ENCODE peak calls at places on chromosomes 5 and 9, in four cellular contexts. N, B, R and T are unnamed samples.

GRCh38 chr9:22731786-22732185 is 285.2 kb downstream of the DMRTA1 start:
- DNase-seq in N (no peak), B (no peak), R (no peak), T (peak)

GRCh38 chr5:97427235-97427634 is 244.2 kb upstream of the RIOK2 start:
- DNase-seq in N (no peak), B (no peak), R (no peak), T (peak)

GRCh38 chr9:123356851-123357747 is 1.1 kb downstream of the CRB2 start:
- DNase-seq in N (no peak), B (no peak), R (no peak), T (peak)

GRCh38 chr9:123473226-123473625 is 117.2 kb downstream of the CRB2 start:
- DNase-seq in N (no peak), B (no peak), R (no peak), T (no peak)

GRCh38 chr9:81108391-81108790 is 581.0 kb downstream of the TLE1 start:
- DNase-seq in N (peak), B (no peak), R (no peak), T (peak)

GRCh38 chr9:10438955-10439354 is 173.8 kb downstream of the PTPRD start:
- DNase-seq in N (no peak), B (no peak), R (no peak), T (peak)

GRCh38 chr5:116361171-116361967 is 213.3 kb downstream of the SEMA6A start:
- DNase-seq in N (no peak), B (peak), R (peak), T (peak)

GRCh38 chr9:20312732-20313131 is 309.6 kb downstream of the MLLT3 start:
- DNase-seq in N (peak), B (no peak), R (no peak), T (no peak)

GRCh38 chr9:126063326-126063725 is 263.3 kb upstream of the MVB12B start:
- DNase-seq in N (no peak), B (no peak), R (no peak), T (no peak)

GRCh38 chr9:126301985-126302603 is 24.5 kb upstream of the MVB12B start:
- DNase-seq in N (peak), B (peak), R (peak), T (peak)

GRCh38 chr9:112921549-112921948 is 30.9 kb upstream of the SLC46A2 start:
- DNase-seq in N (peak), B (peak), R (no peak), T (peak)

GRCh38 chr5:62538017-62538942 is 40.3 kb upstream of the LRRC70 start:
- DNase-seq in N (peak), B (no peak), R (no peak), T (peak)

GRCh38 chr5:164958688-164959087 is 1453.3 kb downstream of the MAT2B start:
- DNase-seq in N (no peak), B (no peak), R (no peak), T (no peak)

GRCh38 chr9:135976944-135977343 is 15.8 kb upstream of the UBAC1 start:
- DNase-seq in N (no peak), B (no peak), R (no peak), T (no peak)

GRCh38 chr5:128349044-128349629 is 188.9 kb downstream of the FBN2 start:
- DNase-seq in N (peak), B (no peak), R (no peak), T (no peak)

GRCh38 chr9:117435630-117436261 is 20.9 kb upstream of the ASTN2 start:
- DNase-seq in N (no peak), B (no peak), R (no peak), T (no peak)

GRCh38 chr9:125190371-125190801 is 783 bp upstream of the PPP6C start:
- DNase-seq in N (no peak), B (no peak), R (no peak), T (peak)

GRCh38 chr5:88785396-88786216 is 97.4 kb downstream of the MEF2C start:
- DNase-seq in N (peak), B (no peak), R (no peak), T (peak)

GRCh38 chr9:72477862-72478564 is 43.4 kb upstream of the TMC1 start:
- DNase-seq in N (peak), B (no peak), R (no peak), T (peak)

GRCh38 chr5:42636425-42636824 is 120.2 kb upstream of the CCDC152 start:
- DNase-seq in N (no peak), B (no peak), R (no peak), T (peak)

GRCh38 chr5:44914221-44914620 is 105.5 kb downstream of the MRPS30 start:
- DNase-seq in N (no peak), B (no peak), R (no peak), T (no peak)

DNA sequence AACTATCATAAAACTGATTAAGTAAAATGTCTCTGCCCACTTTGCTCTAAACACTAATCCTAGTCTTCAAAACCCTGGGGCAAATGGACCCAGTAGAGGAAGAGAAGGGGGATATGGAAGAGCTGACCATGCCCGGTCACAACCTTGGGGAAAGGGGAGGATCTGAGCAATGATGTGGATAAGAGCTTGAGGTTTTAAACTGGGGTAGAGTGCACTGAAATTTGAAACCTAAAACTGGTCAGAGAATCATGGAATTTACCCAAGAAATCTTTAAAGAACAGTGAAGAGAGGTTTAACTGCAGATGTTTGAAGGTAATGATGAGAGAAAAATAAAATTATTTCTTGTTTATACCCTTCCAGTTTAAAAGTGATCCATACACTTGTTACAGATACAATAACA is 110.8 kb downstream of the MRPS30 start:
- DNase-seq in N (no peak), B (no peak), R (no peak), T (no peak)
- H3K56ac ChIP-seq in N (no peak), B (no peak), R (no peak), T (no peak)

DNA sequence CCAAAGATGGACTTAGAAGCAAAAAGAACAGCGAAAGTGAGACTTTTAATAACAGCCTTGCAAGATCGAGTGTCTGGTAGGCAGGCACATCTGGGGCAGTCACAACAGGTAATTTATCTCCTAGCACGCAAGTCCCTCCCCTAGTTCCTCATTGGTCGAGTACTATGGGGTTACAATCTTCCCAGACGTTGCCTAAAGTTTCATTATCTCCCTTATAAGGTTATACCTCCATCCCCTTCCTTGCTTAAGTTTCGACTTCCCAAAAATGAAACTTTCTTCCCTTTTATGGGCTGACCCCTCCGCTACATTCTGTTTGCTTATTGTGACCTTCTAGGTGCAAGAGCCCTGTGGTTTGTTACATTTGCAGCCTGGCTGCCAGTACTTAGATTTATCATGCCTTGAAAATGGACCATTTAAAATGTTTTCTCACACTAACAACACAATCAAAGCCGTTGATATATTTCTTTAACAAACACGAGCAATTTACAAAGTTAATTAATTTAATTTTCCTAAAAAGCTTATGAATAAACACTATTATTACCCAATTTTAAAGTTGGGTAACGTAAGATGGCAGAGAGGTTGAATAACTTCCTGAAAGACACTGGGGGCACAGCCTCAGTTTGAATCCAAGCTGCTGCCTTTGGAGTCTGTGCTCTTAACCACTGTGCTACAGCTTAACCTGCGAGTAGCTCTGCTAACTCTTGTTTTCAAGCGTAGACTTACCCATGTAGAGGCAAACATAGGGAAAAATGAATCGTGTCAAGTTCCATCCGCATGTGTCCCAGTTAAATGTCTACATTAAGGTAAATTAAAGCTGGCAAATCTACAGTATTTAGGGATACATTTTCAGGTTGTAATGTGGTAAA is 91.7 kb downstream of the EDIL3 start:
- DNase-seq in N (no peak), B (no peak), R (no peak), T (no peak)
- H2BK15ac ChIP-seq in N (no peak), B (no peak), R (no peak), T (no peak)

GRCh38 chr5:83050723-83051340 is 26.4 kb downstream of the TMEM167A start:
- DNase-seq in N (no peak), B (no peak), R (no peak), T (no peak)

GRCh38 chr5:83049370-83049863 is 27.8 kb downstream of the TMEM167A start:
- DNase-seq in N (no peak), B (no peak), R (no peak), T (no peak)

GRCh38 chr5:83059341-83059740 is 17.9 kb downstream of the TMEM167A start:
- DNase-seq in N (no peak), B (no peak), R (no peak), T (no peak)

GRCh38 chr5:83058718-83059117 is 18.5 kb downstream of the TMEM167A start:
- DNase-seq in N (no peak), B (no peak), R (no peak), T (no peak)

GRCh38 chr5:83055166-83055565 is 22.0 kb downstream of the TMEM167A start:
- DNase-seq in N (no peak), B (no peak), R (no peak), T (no peak)
- H3K56ac ChIP-seq in N (no peak), B (no peak), R (no peak), T (no peak)

GRCh38 chr9:128099932-128100491 is 27.5 kb downstream of the PTGES2 start:
- DNase-seq in N (no peak), B (no peak), R (no peak), T (no peak)
- H2BK15ac ChIP-seq in N (peak), B (no peak), R (no peak), T (no peak)

GRCh38 chr5:117741655-117742226 is 1167.1 kb upstream of the SEMA6A start:
- DNase-seq in N (no peak), B (no peak), R (no peak), T (no peak)
- H3K56ac ChIP-seq in N (no peak), B (no peak), R (no peak), T (no peak)

GRCh38 chr5:1751864-1752822 is 47.5 kb downstream of the MRPL36 start:
- DNase-seq in N (no peak), B (peak), R (no peak), T (no peak)

GRCh38 chr5:1749346-1750124 is 50.1 kb downstream of the MRPL36 start:
- DNase-seq in N (no peak), B (peak), R (peak), T (no peak)

GRCh38 chr5:1750469-1750868 is 49.2 kb downstream of the MRPL36 start:
- DNase-seq in N (no peak), B (peak), R (peak), T (no peak)

GRCh38 chr5:1752881-1753280 is 46.8 kb downstream of the MRPL36 start:
- DNase-seq in N (no peak), B (no peak), R (peak), T (no peak)

GRCh38 chr5:1751026-1751863 is 48.4 kb downstream of the MRPL36 start:
- DNase-seq in N (no peak), B (peak), R (peak), T (no peak)
- H2BK15ac ChIP-seq in N (no peak), B (no peak), R (no peak), T (no peak)

DNA sequence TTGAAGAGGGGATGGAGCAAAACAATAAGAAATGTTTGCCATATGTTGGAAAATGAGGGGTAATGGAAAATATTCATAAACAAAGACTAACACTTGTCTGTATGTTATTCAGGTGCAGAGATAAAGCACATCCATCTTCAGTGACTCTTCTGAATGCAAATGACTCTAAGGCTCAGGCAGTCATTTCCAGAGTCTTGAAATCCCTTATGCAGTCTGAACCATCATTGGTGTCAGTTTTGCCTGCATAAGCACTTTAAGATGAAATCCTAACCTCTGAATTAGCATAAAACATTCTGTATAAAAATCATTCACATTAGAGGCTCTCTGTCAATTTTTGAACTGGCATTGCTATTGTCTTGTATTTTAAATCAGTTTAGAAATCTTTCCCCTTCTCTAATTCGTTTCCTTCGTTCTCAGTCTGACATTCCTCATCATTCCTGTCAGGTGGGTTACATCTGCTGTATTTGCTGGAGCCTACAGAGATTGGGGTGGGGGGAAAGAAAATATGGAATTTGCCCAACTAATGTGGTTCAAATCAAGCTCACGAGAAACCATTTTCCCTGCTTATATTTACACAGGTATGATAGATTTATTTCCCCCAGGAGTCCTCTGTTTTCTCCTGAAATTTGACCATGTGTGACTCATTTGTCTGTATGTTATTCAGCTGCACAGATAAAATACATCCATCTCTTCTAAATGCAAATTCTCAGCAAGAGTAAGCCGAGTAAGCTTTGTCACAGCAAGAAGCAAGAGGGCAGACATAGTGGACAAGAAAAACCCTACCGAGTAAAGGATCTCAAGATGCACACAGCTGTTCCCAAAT is 31.6 kb downstream of the ENC1 start:
- DNase-seq in N (peak), B (no peak), R (no peak), T (no peak)
- H3K56ac ChIP-seq in N (no peak), B (no peak), R (no peak), T (no peak)

GRCh38 chr5:177607115-177607451 is 7.2 kb downstream of the B4GALT7 start:
- DNase-seq in N (no peak), B (no peak), R (no peak), T (no peak)
- H2BK15ac ChIP-seq in N (no peak), B (no peak), R (peak), T (no peak)